ENCODE peak calls at places on chromosome 16, in five cellular contexts. One of them, this sample, is unnamed.

GRCh38 chr16:84582958-84583516 is 34.8 kb downstream of the COTL1 start:
- DNase-seq in GF-D8: no peak
- DNase-seq in AG08395: peak; percentile 86
- DNase-seq in GM03348: peak; percentile 89
- DNase-seq in T-cell: no peak
- DNase-seq in this sample: peak; percentile 55

GRCh38 chr16:3610698-3611144 is 685 bp downstream of the SLX4 start:
- DNase-seq in GF-D8: no peak
- DNase-seq in AG08395: peak; percentile 25
- DNase-seq in GM03348: no peak
- DNase-seq in T-cell: no peak
- DNase-seq in this sample: no peak

GRCh38 chr16:53844796-53845195 is 140.8 kb downstream of the FTO start:
- DNase-seq in GF-D8: no peak
- DNase-seq in AG08395: no peak
- DNase-seq in GM03348: no peak
- DNase-seq in T-cell: no peak
- DNase-seq in this sample: no peak

GRCh38 chr16:67966549-67967182 is 1.8 kb downstream of the SLC12A4 start:
- DNase-seq in GF-D8: no peak
- DNase-seq in AG08395: peak; percentile 80
- DNase-seq in GM03348: peak; percentile 87
- DNase-seq in T-cell: no peak
- DNase-seq in this sample: peak; percentile 84

GRCh38 chr16:50368410-50369132 is at the start of gene BRD7:
- DNase-seq in GF-D8: no peak
- DNase-seq in AG08395: peak; percentile 92
- DNase-seq in GM03348: peak; percentile 96
- DNase-seq in T-cell: peak; percentile 67
- DNase-seq in this sample: no peak

GRCh38 chr16:17556276-17557052 is 85.7 kb upstream of the XYLT1 start:
- DNase-seq in GF-D8: no peak
- DNase-seq in AG08395: peak; percentile 52
- DNase-seq in GM03348: peak; percentile 52
- DNase-seq in T-cell: no peak
- DNase-seq in this sample: peak; percentile 39

GRCh38 chr16:50152386-50152806 is 710 bp upstream of the TENT4B start:
- DNase-seq in GF-D8: peak; percentile 60
- DNase-seq in AG08395: peak; percentile 41
- DNase-seq in GM03348: no peak
- DNase-seq in T-cell: peak; percentile 65
- DNase-seq in this sample: no peak

GRCh38 chr16:681746-682427 is 1.7 kb downstream of the STUB1 start:
- DNase-seq in GF-D8: no peak
- DNase-seq in AG08395: no peak
- DNase-seq in GM03348: no peak
- DNase-seq in T-cell: no peak
- DNase-seq in this sample: no peak

This sample was measured in Caco-2.